ENCODE peak calls at places on chromosomes 16 and 17, in five cellular contexts. M is fibroblast of lung, O is hepatocyte, F is pancreas, Q is colonic mucosa. S is an unnamed sample.

GRCh38 chr16:31076319-31076718 is 2.1 kb downstream of the ZNF646 start:
- DNase-seq in M (no peak), F (no peak), Q (no peak), O (peak; percentile 5), S (no peak)

GRCh38 chr16:86288716-86289294 is 221.5 kb upstream of the FOXF1 start:
- DNase-seq in M (no peak), Q (no peak), F (no peak), O (no peak), S (no peak)

GRCh38 chr17:78921437-78921971 is 3.7 kb downstream of the TIMP2 start:
- DNase-seq in Q (no peak), F (no peak), M (no peak), O (no peak), S (no peak)

GRCh38 chr16:58685084-58685449 is 497 bp upstream of the SLC38A7 start:
- DNase-seq in O (no peak), Q (no peak), M (no peak), F (no peak), S (no peak)

GRCh38 chr17:8623591-8623990 is 6.9 kb downstream of the MYH10 start:
- DNase-seq in M (peak; percentile 84), F (no peak), Q (no peak), O (no peak), S (no peak)

GRCh38 chr17:47352848-47353247 is 29.1 kb downstream of the EFCAB13 start:
- DNase-seq in F (no peak), Q (no peak), O (no peak), M (no peak), S (no peak)

GRCh38 chr16:3242709-3243108 is 7.8 kb upstream of the ZNF200 start:
- DNase-seq in O (no peak), M (no peak), Q (no peak), F (no peak), S (no peak)

GRCh38 chr17:81397314-81398169 is 2.3 kb downstream of the BAHCC1 start:
- DNase-seq in Q (peak; percentile 56), F (peak; percentile 83), M (peak; percentile 67), O (peak; percentile 84), S (peak; percentile 98)

GRCh38 chr17:50352072-50352692 is 6.3 kb downstream of the XYLT2 start:
- DNase-seq in Q (no peak), F (peak; percentile 60), M (no peak), O (peak; percentile 3), S (peak; percentile 42)

GRCh38 chr17:61474934-61475333 is 22.7 kb downstream of the TBX4 start:
- DNase-seq in F (no peak), M (no peak), O (no peak), Q (no peak), S (no peak)

GRCh38 chr17:77613181-77613580 is 345.3 kb upstream of the TNRC6C start:
- DNase-seq in O (no peak), M (peak; percentile 6), Q (no peak), F (no peak), S (peak; percentile 43)

GRCh38 chr17:19935169-19935568 is 42.5 kb downstream of the AKAP10 start:
- DNase-seq in O (no peak), M (peak; percentile 48), Q (no peak), F (no peak), S (no peak)

GRCh38 chr16:1791256-1791942 is 2.1 kb downstream of the IGFALS start:
- DNase-seq in M (no peak), O (peak; percentile 5), Q (peak; percentile 12), F (peak; percentile 75), S (peak; percentile 43)

GRCh38 chr17:37182786-37183185 is 193.0 kb upstream of the C17orf78 start:
- DNase-seq in Q (no peak), O (no peak), M (peak; percentile 49), F (no peak), S (no peak)

GRCh38 chr16:53131363-53132071 is 76.7 kb downstream of the CHD9 start:
- DNase-seq in F (peak; percentile 86), M (peak; percentile 43), Q (peak; percentile 66), O (peak; percentile 80), S (peak; percentile 73)

GRCh38 chr16:89805136-89805905 is 11.1 kb downstream of the FANCA start:
- DNase-seq in F (no peak), O (no peak), Q (no peak), M (peak; percentile 45), S (no peak)

GRCh38 chr16:70701998-70702397 is 16.1 kb upstream of the MTSS2 start:
- DNase-seq in Q (no peak), M (no peak), O (no peak), F (no peak), S (no peak)

GRCh38 chr16:77836801-77837200 is 48.4 kb downstream of the VAT1L start:
- DNase-seq in M (no peak), F (no peak), Q (no peak), O (no peak), S (no peak)

GRCh38 chr16:77834600-77834963 is 46.2 kb downstream of the VAT1L start:
- DNase-seq in O (peak; percentile 49), M (peak; percentile 99), Q (no peak), F (no peak), S (no peak)

GRCh38 chr16:77833906-77834599 is 45.7 kb downstream of the VAT1L start:
- DNase-seq in M (peak; percentile 97), Q (no peak), F (no peak), O (no peak), S (peak; percentile 84)

GRCh38 chr16:77838597-77839255 is 50.4 kb downstream of the VAT1L start:
- DNase-seq in Q (no peak), O (no peak), M (peak; percentile 39), F (no peak), S (no peak)

GRCh38 chr16:77835111-77835510 is 46.7 kb downstream of the VAT1L start:
- DNase-seq in F (no peak), M (peak; percentile 60), O (no peak), Q (no peak), S (no peak)
- H3K27ac ChIP-seq in F (no peak overlapping the region), M (no peak overlapping the region), O (peak overlapping the region; percentile 50), Q (no peak overlapping the region), S (no peak overlapping the region)

DNA sequence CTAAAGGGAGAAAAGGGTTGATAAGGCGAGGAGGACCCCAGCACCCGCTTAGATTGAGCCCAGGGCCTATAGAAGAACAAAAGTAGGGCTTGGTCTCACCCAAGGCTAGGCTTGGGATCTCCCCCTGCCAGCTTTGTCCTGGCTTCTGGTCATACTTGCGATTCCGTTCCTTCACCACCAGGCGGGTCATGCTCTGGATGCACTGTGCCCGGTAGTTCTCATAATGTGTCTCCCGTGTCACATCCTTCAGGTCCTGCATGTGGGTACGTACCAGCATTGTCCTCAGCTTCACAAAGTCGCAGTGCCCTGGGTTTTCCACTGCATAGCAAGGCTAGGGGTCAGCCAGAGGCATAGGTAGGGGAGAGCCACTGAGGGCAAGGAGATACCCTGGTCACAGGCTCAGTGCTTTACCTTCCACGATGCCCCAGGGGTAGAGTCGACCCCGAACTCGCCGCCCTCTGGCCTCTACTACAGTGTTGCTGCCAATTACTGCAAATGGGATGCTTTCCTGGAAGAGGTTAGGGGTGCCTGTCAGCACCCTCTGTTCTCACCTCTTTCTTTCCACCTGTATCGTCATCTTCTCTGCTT is 6.5 kb upstream of the MTMR4 start:
- DNase-seq in Q (no peak), M (no peak), F (no peak), O (peak; percentile 51), S (peak; percentile 90)
- TF ChIP-seq CTCF in Q (no peak), M (peak; percentile 47), F (no peak), O (peak; percentile 36), S (peak; percentile 78)

GRCh38 chr16:84618428-84619102 is 687 bp upstream of the COTL1 start:
- DNase-seq in F (no peak), M (peak; percentile 99), Q (no peak), O (peak; percentile 78), S (peak; percentile 93)
- H3K27ac ChIP-seq in F (no peak overlapping the region), M (peak overlapping the region; percentile 82), Q (no peak overlapping the region), O (peak overlapping the region; percentile 78), S (peak overlapping the region; percentile 25)

GRCh38 chr16:83200005-83200779 is 573.4 kb downstream of the CDH13 start:
- DNase-seq in O (no peak), F (no peak), M (peak; percentile 29), Q (no peak), S (peak; percentile 71)
- TF ChIP-seq CTCF in O (no peak), F (no peak), M (no peak), Q (no peak), S (peak; percentile 65)

GRCh38 chr16:27301236-27301861 is 12.4 kb upstream of the IL4R start:
- DNase-seq in F (no peak), Q (no peak), O (no peak), M (no peak), S (no peak)
- H3K27ac ChIP-seq in F (no peak overlapping the region), Q (no peak overlapping the region), O (no peak overlapping the region), M (no peak overlapping the region), S (no peak overlapping the region)

DNA sequence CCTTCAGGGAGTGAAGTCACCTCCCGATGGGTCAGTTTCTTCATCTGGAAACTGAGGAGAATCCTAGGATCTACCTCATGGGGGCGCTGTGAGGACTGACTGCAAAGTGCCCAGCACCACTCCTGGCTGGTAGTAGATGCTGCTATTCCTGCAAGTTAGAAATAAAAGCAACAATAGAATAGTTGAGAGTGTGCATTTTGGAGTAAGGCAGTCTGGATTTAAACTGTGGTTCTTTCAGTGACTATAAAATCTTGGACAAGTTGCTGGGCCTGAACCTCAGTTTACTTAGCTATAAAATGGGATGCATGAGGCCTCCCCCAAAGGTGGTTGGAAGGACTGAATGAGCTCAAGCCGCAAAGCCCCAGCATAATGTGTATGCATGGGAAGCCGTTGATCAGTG is 70.6 kb downstream of the CYB5B start:
- DNase-seq in Q (peak; percentile 32), O (no peak), M (no peak), F (no peak), S (peak; percentile 89)
- TF ChIP-seq CTCF in Q (peak; percentile 31), O (no peak), M (peak; percentile 15), F (no peak), S (peak; percentile 81)

GRCh38 chr17:15290186-15290536 is 25.0 kb upstream of the PMP22 start:
- DNase-seq in M (no peak), O (no peak), F (no peak), Q (no peak), S (no peak)

GRCh38 chr17:15287533-15288267 is 22.6 kb upstream of the PMP22 start:
- DNase-seq in M (peak; percentile 34), F (no peak), O (no peak), Q (no peak), S (peak; percentile 8)

GRCh38 chr17:15288859-15289258 is 23.7 kb upstream of the PMP22 start:
- DNase-seq in M (no peak), O (no peak), F (no peak), Q (no peak), S (no peak)

GRCh38 chr17:15290605-15291004 is 25.5 kb upstream of the PMP22 start:
- DNase-seq in F (no peak), M (peak; percentile 75), O (no peak), Q (no peak), S (no peak)

DNA sequence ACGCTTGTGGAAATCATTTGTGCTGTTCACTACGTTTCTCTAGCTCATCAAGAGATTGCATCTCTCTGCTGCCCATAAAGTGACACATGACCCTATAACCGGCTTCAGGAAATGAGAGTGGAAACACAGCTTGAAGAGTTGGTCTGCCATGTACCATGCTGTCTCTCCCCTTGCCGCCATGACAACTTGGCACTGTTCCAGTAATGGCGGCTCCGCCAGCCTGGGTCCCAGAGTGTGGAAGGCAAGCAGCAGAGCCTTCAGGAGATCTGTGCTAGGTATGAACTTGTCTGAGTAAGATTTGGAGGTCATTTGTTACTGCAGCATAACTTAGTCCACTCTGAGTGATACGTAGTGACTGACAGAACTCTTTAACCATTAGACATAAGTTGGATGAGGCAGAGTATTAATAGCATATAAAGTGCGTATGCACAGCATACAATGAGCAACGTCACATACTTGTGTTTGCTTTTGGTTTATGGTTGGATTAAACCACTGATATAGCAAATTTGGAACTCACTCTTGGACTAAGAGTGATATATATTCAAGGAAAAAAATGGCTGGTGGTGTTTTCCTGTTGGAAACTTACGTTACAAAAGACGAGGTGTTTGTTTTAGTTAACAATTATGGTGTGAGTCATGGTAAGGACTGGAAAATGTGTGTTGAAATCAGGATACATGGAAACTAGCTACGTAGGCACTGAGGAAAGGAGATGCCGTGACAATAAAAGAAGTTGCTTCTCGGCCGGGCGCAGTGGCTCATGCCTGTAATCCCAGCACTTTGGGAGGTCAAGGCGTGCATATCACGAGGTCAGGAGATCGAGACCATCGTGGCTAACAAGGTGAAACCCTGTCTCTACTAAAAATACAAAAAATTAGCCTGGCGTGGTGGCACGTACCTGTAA is 24.4 kb upstream of the PMP22 start:
- DNase-seq in O (peak; percentile 55), Q (no peak), M (peak; percentile 85), F (no peak), S (no peak)
- H3K27ac ChIP-seq in O (peak overlapping the region; percentile 81), Q (no peak overlapping the region), M (no peak overlapping the region), F (no peak overlapping the region), S (no peak overlapping the region)